ENCODE peak calls at places on chromosomes 1 and 21, in seven cellular contexts. A is neuronal stem cell, U is aorta, D is colonic mucosa, B is stomach, L is cardiac muscle cell, I is adrenal gland. J is an unnamed sample.

GRCh38 chr1:36156329-36157114 is 562 bp downstream of the MAP7D1 start:
- DNase-seq in A (peak; percentile 90), U (peak; percentile 87), D (peak; percentile 71), B (peak; percentile 61), L (peak; percentile 91), I (peak; percentile 69), J (peak; percentile 34)

GRCh38 chr1:180786633-180787032 is 126.1 kb upstream of the KIAA1614 start:
- DNase-seq in A (no peak), U (no peak), D (no peak), B (no peak), L (no peak), I (no peak), J (no peak)

GRCh38 chr1:41108696-41109284 is 87.3 kb upstream of the SLFNL1 start:
- DNase-seq in A (no peak), U (no peak), D (no peak), B (no peak), L (no peak), I (no peak), J (no peak)

GRCh38 chr21:37631319-37632117 is 264.9 kb downstream of the DYRK1A start:
- DNase-seq in A (peak; percentile 27), U (no peak), D (no peak), B (peak; percentile 45), L (no peak), I (no peak), J (no peak)

GRCh38 chr1:201903135-201903534 is 14.4 kb downstream of the SHISA4 start:
- DNase-seq in A (no peak), U (peak; percentile 86), D (no peak), B (no peak), L (no peak), I (no peak), J (peak; percentile 76)

GRCh38 chr21:45543710-45544448 is 1.6 kb upstream of the SLC19A1 start:
- DNase-seq in A (no peak), U (no peak), D (peak; percentile 18), B (peak; percentile 25), L (no peak), I (peak; percentile 0), J (no peak)

GRCh38 chr1:161803181-161803580 is 37.1 kb downstream of the ATF6 start:
- DNase-seq in A (no peak), U (no peak), D (no peak), B (no peak), L (no peak), I (no peak), J (no peak)

GRCh38 chr1:10398278-10398733 is 558 bp upstream of the PGD start:
- DNase-seq in A (no peak), U (no peak), D (no peak), B (no peak), L (no peak), I (no peak), J (peak; percentile 13)

GRCh38 chr1:192564099-192564498 is 11.5 kb upstream of the RGS1 start:
- DNase-seq in A (no peak), U (no peak), D (no peak), B (no peak), L (no peak), I (no peak), J (no peak)

GRCh38 chr21:34630536-34631143 is 15.7 kb upstream of the RCAN1 start:
- DNase-seq in A (peak; percentile 52), U (no peak), D (peak; percentile 36), B (no peak), L (peak; percentile 70), I (peak; percentile 41), J (no peak)

GRCh38 chr1:240925273-240925672 is 313.3 kb upstream of the GREM2 start:
- DNase-seq in A (no peak), U (no peak), D (no peak), B (no peak), L (no peak), I (no peak), J (no peak)

GRCh38 chr1:94335950-94336349 is 82.2 kb upstream of the ABCD3 start:
- DNase-seq in A (peak; percentile 70), U (peak; percentile 69), D (peak; percentile 81), B (peak; percentile 73), L (peak; percentile 89), I (peak; percentile 87), J (peak; percentile 90)

GRCh38 chr1:85397490-85398044 is 67.4 kb downstream of the DDAH1 start:
- DNase-seq in A (no peak), U (no peak), D (no peak), B (no peak), L (no peak), I (no peak), J (no peak)

GRCh38 chr1:14347776-14348175 is 250.7 kb upstream of the KAZN start:
- DNase-seq in A (no peak), U (no peak), D (no peak), B (no peak), L (no peak), I (no peak), J (no peak)

GRCh38 chr1:31955917-31956736 is 18.0 kb upstream of the PTP4A2 start:
- DNase-seq in A (no peak), U (peak; percentile 91), D (peak; percentile 80), B (peak; percentile 90), L (peak; percentile 69), I (peak; percentile 96), J (peak; percentile 94)

GRCh38 chr1:36115931-36116330 is 9.1 kb downstream of the COL8A2 start:
- DNase-seq in A (no peak), U (no peak), D (no peak), B (no peak), L (no peak), I (no peak), J (no peak)

GRCh38 chr21:36297938-36298572 is 21.9 kb upstream of the MORC3 start:
- DNase-seq in A (no peak), U (peak; percentile 66), D (peak; percentile 91), B (peak; percentile 56), L (no peak), I (peak; percentile 52), J (no peak)

GRCh38 chr1:15989776-15990175 is 13.9 kb upstream of the ZBTB17 start:
- DNase-seq in A (no peak), U (no peak), D (no peak), B (no peak), L (no peak), I (peak; percentile 52), J (no peak)

GRCh38 chr1:166924829-166925541 is 48.9 kb upstream of the TADA1 start:
- DNase-seq in A (no peak), U (no peak), D (peak; percentile 32), B (no peak), L (no peak), I (no peak), J (no peak)

DNA sequence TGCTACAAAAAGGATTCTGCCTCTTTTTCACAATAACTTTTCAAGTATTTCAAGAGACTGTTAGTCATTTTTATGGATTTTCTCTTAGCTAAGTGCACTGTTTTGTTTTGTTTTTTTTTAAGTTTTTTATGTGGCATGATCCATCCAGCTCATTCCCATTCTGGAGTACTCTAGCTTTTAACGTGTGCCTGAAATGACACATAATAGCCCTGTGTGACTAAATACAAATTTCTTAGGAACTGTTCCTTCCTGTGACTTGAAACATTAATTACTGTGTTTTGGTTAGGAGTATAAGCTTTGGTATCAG is 143.9 kb downstream of the HS2ST1 start:
- DNase-seq in A (no peak), U (no peak), D (no peak), B (no peak), L (no peak), I (no peak), J (no peak)
- H3K9me3 ChIP-seq in A (no peaks in the 10 kb centered on the region), U (no peaks in the 10 kb centered on the region), D (no peaks in the 10 kb centered on the region), B (no peaks in the 10 kb centered on the region), L (no peaks in the 10 kb centered on the region), I (no peaks in the 10 kb centered on the region), J (peaks cover 5% of the 10 kb centered on the region)

GRCh38 chr1:241934843-241935242 is 22.7 kb upstream of the BECN2 start:
- DNase-seq in A (no peak), U (no peak), D (no peak), B (no peak), L (no peak), I (peak; percentile 65), J (no peak)
- H3K9me3 ChIP-seq in A (no peaks in the 10 kb centered on the region), U (no peaks in the 10 kb centered on the region), D (no peaks in the 10 kb centered on the region), B (no peaks in the 10 kb centered on the region), L (no peaks in the 10 kb centered on the region), I (no peaks in the 10 kb centered on the region), J (peaks cover 13% of the 10 kb centered on the region)

DNA sequence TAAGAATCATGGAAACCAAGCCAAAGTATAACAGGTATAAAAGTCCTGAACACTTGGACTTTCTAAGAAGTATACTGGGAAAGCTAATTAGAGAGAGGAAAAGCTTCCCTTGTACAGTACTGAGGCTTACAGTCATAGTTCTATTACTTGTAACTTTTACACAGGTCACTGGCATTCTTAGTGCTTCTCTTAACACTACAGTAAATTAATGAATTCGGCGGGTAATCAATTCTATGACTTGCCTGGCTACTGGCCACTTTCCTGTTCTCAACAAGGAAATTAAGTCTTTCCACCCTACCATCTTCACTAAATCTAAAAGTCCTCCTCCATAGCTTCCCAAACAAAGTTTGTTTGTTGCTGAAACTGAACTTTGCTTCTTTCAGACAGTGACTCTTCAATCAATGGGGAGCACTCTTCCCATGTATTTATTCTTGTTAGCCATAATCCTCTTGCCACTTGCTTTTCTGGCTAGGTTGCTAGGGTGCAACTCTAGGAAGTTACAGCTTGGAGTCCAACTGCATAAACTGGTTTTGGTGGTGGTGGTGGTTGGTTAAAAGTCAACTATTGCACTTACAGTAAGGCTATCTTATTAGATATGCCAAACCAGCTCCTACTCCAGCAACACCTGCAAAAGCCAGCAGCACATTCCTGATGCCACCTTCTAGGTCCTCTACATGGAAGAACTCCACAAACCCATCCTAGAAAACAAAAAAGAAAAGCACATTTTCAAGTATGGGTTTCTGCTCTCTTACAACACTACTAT is 2.4 kb downstream of the MCL1 start:
- DNase-seq in A (no peak), U (no peak), D (no peak), B (no peak), L (no peak), I (no peak), J (no peak)
- H3K9me3 ChIP-seq in A (no peaks in the 10 kb centered on the region), U (no peaks in the 10 kb centered on the region), D (no peaks in the 10 kb centered on the region), B (no peaks in the 10 kb centered on the region), L (no peaks in the 10 kb centered on the region), I (no peaks in the 10 kb centered on the region), J (no peaks in the 10 kb centered on the region)

DNA sequence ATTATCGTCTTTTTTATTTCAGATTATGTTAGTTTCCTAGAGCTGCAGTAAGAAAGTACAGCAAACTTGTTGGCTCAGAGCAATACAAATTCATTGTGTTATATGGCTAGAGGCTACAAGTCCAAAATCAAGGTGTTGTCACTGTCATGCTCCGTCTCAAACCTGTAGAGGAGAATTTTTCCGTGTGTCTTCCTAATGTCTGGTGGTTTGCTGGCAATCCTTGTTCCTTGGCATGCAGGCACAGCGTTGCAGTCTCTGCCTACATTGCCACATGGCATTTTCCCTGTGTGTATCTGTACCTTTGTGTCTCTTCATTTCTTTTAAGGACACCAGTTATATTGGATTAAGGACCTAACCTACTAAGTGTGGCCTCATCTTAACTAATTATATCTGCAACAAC is 244.4 kb downstream of the LRRIQ3 start:
- DNase-seq in A (no peak), U (no peak), D (no peak), B (no peak), L (no peak), I (no peak), J (no peak)
- H3K9me3 ChIP-seq in A (no peaks in the 10 kb centered on the region), U (no peaks in the 10 kb centered on the region), D (no peaks in the 10 kb centered on the region), B (no peaks in the 10 kb centered on the region), L (no peaks in the 10 kb centered on the region), I (no peaks in the 10 kb centered on the region), J (no peaks in the 10 kb centered on the region)

GRCh38 chr1:108190686-108191416 is 9.3 kb downstream of the SLC25A24 start:
- DNase-seq in A (no peak), U (no peak), D (no peak), B (no peak), L (no peak), I (no peak), J (no peak)
- H3K9me3 ChIP-seq in A (peaks cover 11% of the 10 kb centered on the region), U (no peaks in the 10 kb centered on the region), D (peaks cover 5% of the 10 kb centered on the region), B (no peaks in the 10 kb centered on the region), L (no peaks in the 10 kb centered on the region), I (no peaks in the 10 kb centered on the region), J (no peaks in the 10 kb centered on the region)

GRCh38 chr21:27535188-27535587 is 568.3 kb upstream of the ADAMTS5 start:
- DNase-seq in A (no peak), U (no peak), D (no peak), B (no peak), L (no peak), I (no peak), J (no peak)
- H3K9me3 ChIP-seq in A (no peaks in the 10 kb centered on the region), U (no peaks in the 10 kb centered on the region), D (no peaks in the 10 kb centered on the region), B (no peaks in the 10 kb centered on the region), L (no peaks in the 10 kb centered on the region), I (no peaks in the 10 kb centered on the region), J (no peaks in the 10 kb centered on the region)

J was measured in tibial nerve.